ENCODE peak calls at places on chromosomes 3 and 15, in nine cellular contexts. V is brain microvascular endothelial cell; U is CD4-positive, alpha-beta memory T cell; K is H7; C is small intestine; X is cardiac fibroblast; S is AG10803; E is gastrocnemius medialis; B is astrocyte of the spinal cord. F is an unnamed sample.

GRCh38 chr3:138082085-138082991 is 33.1 kb downstream of the DZIP1L start:
- DNase-seq in C (peak; percentile 9), S (peak; percentile 82), E (no peak), V (peak; percentile 94), B (peak; percentile 97), X (peak; percentile 86), K (no peak), U (peak; percentile 16), F (peak; percentile 86)

GRCh38 chr3:126261037-126261436 is 80.7 kb upstream of the ALDH1L1 start:
- DNase-seq in E (peak; percentile 80), S (peak; percentile 83), X (peak; percentile 89), K (peak; percentile 53), U (no peak), V (no peak), B (peak; percentile 60), C (no peak), F (no peak)

GRCh38 chr15:75194397-75194796 is 7.3 kb upstream of the C15orf39 start:
- DNase-seq in B (no peak), S (no peak), V (no peak), K (no peak), C (no peak), E (no peak), U (no peak), X (no peak), F (no peak)

GRCh38 chr3:8505621-8506020 is 4.0 kb downstream of the LMCD1 start:
- DNase-seq in X (no peak), S (no peak), C (no peak), B (no peak), V (no peak), K (no peak), U (no peak), E (no peak), F (peak; percentile 90)

GRCh38 chr3:197038604-197039003 is 9.0 kb upstream of the MELTF start:
- DNase-seq in U (no peak), S (no peak), V (no peak), E (no peak), X (no peak), B (no peak), C (no peak), K (no peak), F (peak; percentile 73)

GRCh38 chr15:66940368-66940767 is 125.0 kb upstream of the SMAD3 start:
- DNase-seq in C (no peak), V (peak; percentile 25), K (no peak), U (no peak), X (no peak), E (no peak), B (no peak), S (no peak), F (peak; percentile 63)

GRCh38 chr3:27521179-27521871 is 37.1 kb upstream of the SLC4A7 start:
- DNase-seq in V (peak; percentile 89), U (no peak), B (peak; percentile 84), K (no peak), S (peak; percentile 96), X (peak; percentile 92), C (peak; percentile 18), E (peak; percentile 37), F (peak; percentile 90)

GRCh38 chr3:148459931-148460513 is 237.7 kb upstream of the AGTR1 start:
- DNase-seq in U (no peak), S (peak; percentile 9), V (no peak), K (no peak), B (peak; percentile 10), X (peak; percentile 6), C (no peak), E (no peak), F (peak; percentile 16)

GRCh38 chr3:12905316-12906071 is 64.1 kb upstream of the RPL32 start:
- DNase-seq in X (no peak), B (no peak), S (no peak), E (no peak), U (no peak), K (no peak), V (no peak), C (no peak), F (no peak)

GRCh38 chr3:197490098-197490497 is 65.7 kb downstream of the BDH1 start:
- DNase-seq in B (peak; percentile 70), S (peak; percentile 89), K (no peak), X (peak; percentile 70), C (no peak), E (no peak), U (no peak), V (peak; percentile 58), F (peak; percentile 80)

GRCh38 chr3:20739814-20740213 is 553.8 kb upstream of the SGO1 start:
- DNase-seq in B (no peak), E (no peak), X (peak; percentile 10), V (no peak), C (peak; percentile 1), S (peak; percentile 9), K (no peak), U (no peak), F (no peak)

DNA sequence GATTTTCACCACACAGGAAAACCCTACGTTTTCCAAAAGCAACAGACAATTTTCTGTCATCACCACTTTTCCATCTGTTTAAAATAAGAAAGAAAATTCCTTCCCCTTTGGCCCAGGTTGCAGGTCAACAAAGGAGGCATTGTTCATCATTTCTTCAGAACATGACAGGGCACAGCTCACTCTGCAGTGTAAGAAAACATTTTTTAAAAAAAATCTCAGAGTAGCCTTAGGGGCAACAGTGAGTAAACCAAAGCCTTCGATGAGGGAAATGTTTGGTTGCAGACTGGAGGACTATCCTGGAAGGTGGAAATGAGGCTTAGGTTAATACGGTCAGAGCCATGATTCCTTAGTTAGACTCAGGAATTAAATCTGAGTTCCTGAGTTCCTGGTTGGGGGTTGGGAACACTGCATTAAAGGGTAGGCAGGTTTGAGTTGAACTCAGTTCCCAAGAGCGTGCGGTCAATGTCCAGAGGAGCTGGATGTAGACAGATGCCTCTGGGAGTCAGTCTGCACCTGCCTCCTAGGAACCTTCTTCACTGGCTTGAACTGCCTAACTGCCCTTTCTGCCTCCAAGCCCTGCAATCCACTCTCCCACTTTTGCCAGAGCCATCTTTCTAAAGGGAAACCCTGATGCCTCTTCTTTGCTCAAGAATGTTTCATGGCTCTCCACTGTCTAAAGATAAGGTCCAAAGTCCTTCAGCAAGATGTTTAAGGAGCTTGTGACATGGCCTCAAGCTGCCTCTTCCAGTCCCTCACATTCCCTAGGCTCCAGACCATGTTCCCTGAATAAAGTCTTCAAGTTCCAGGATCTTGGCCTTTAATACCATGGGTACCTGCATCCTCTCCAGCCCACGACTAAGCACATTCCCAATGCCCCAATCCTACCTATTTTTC is 3.2 kb upstream of the HES1 start:
- DNase-seq in S (no peak), K (peak; percentile 35), C (peak; percentile 56), U (no peak), V (no peak), X (no peak), E (no peak), B (no peak), F (peak; percentile 91)
- H3K4me3 ChIP-seq in S (no peak overlapping the region), K (no peak overlapping the region), C (no peak overlapping the region), U (no peak overlapping the region), V (no peak overlapping the region), X (no peak overlapping the region), E (no peak overlapping the region), B (no peak overlapping the region), F (peak overlapping the region; percentile 63)

GRCh38 chr3:71061037-71061436 is 522.5 kb downstream of the FOXP1 start:
- DNase-seq in X (no peak), U (no peak), C (no peak), V (no peak), B (no peak), K (no peak), E (no peak), S (no peak), F (peak; percentile 25)

GRCh38 chr3:71063768-71064287 is 519.7 kb downstream of the FOXP1 start:
- DNase-seq in S (peak; percentile 29), X (no peak), B (no peak), E (peak; percentile 16), C (peak; percentile 61), U (no peak), V (peak; percentile 36), K (peak; percentile 47), F (peak; percentile 46)

GRCh38 chr3:71062920-71063767 is 520.4 kb downstream of the FOXP1 start:
- DNase-seq in K (no peak), S (peak; percentile 30), X (no peak), E (no peak), V (peak; percentile 28), U (peak; percentile 58), C (peak; percentile 58), B (peak; percentile 72), F (peak; percentile 56)

GRCh38 chr3:71061581-71061980 is 521.9 kb downstream of the FOXP1 start:
- DNase-seq in B (no peak), E (no peak), K (no peak), U (no peak), V (no peak), S (no peak), C (no peak), X (no peak), F (peak; percentile 62)

DNA sequence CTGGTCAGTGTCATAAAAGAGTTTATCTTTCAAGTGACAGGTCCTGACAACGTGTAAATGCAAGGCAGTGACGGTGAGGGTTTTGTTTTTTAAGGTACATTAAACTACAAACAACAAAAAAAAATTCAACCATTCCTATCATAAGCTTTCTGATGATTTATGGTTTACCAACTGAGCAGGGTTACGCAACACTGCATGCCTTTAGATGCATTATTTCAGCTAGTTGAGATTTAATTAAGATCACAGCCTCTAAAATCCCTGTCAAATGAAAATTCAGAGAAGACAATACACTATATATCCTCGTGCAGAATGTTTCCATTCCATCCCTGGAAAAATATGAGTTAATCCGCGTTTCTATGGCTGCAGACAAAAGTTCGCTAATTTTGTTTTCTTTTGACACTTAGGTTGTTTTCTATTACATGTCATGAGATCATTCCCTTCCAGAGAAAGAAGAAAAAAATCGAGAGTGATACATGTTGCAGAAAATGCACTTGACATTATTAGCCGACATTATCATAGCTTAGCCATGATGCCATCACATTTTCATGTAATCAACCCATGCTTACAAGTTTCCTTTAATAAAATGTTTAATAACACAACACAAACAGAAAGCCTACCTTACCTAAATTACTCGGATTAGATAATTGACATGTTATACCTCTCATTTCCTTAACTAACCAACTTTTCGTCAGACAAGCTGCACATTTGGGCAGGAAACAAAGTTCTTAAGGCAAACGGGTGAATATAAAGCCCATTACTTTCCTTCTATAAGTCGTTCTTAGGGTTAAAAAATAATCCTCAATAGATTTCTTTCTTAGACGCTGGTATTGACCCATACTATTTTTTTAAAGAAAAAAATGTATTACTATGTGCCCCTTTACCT is 521.2 kb downstream of the FOXP1 start:
- DNase-seq in X (peak; percentile 64), K (no peak), B (peak; percentile 28), C (no peak), V (no peak), U (no peak), E (no peak), S (no peak), F (peak; percentile 42)
- H3K4me3 ChIP-seq in X (peak overlapping the region; percentile 70), K (no peak overlapping the region), B (peak overlapping the region; percentile 65), C (no peak overlapping the region), V (peak overlapping the region; percentile 73), U (peak overlapping the region; percentile 49), E (peak overlapping the region; percentile 58), S (peak overlapping the region; percentile 76), F (peak overlapping the region; percentile 71)

GRCh38 chr15:81301815-81302399 is 22.0 kb downstream of the STARD5 start:
- DNase-seq in U (no peak), S (no peak), B (no peak), V (no peak), E (no peak), K (no peak), X (no peak), C (no peak), F (no peak)
- H3K4me3 ChIP-seq in U (peak overlapping the region; percentile 87), S (no peak overlapping the region), B (no peak overlapping the region), V (no peak overlapping the region), E (no peak overlapping the region), K (no peak overlapping the region), X (no peak overlapping the region), C (no peak overlapping the region), F (no peak overlapping the region)

DNA sequence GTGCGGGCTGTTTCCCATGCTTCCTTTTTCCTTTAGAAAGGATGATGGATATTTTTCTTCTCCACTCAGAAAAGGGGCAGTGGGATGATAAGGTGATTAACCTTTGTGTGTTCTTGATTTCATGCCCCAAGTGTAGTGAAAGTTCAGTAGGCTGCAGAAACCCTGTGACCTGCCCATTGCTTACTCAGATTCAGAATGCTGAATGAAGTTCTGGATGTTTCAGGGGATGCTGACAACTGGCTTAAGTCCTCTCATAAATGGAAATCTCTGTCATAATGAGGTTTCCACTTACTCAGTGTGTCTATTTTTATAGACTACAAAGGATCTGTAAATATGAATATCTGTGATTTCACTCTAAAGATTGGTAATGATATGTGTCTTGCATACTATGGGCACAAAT is 471.3 kb upstream of the TPRG1 start:
- DNase-seq in X (no peak), V (no peak), K (no peak), C (no peak), E (no peak), U (no peak), S (no peak), B (no peak), F (no peak)
- H3K4me3 ChIP-seq in X (no peak overlapping the region), V (no peak overlapping the region), K (no peak overlapping the region), C (no peak overlapping the region), E (no peak overlapping the region), U (no peak overlapping the region), S (no peak overlapping the region), B (no peak overlapping the region), F (no peak overlapping the region)